ENCODE peak calls at places on chromosomes 3 and 15, in four cellular contexts. I is NCI-H524; F is activated CD8-positive, alpha-beta memory T cell treated with anti-CD3 and anti-CD28 coated beads, Interleukin-2, amount 10 ng/mL, durations not matched to agents 7 days and 5 days; L is hepatic stellate cell. Z is an unnamed sample.

GRCh38 chr3:53162672-53163458 is 1.9 kb downstream of the PRKCD start:
- DNase-seq in I (no peak), F (peak), L (no peak), Z (no peak)

GRCh38 chr3:180764481-180764880 is 85.2 kb upstream of the CCDC39 start:
- DNase-seq in I (no peak), F (no peak), L (no peak), Z (no peak)

GRCh38 chr3:51621091-51621892 is 49.8 kb upstream of the TEX264 start:
- DNase-seq in I (no peak), F (no peak), L (no peak), Z (no peak)

GRCh38 chr15:70892002-70892911 is at the start of the genes LRRC49 and THAP10:
- DNase-seq in I (peak), F (peak), L (peak), Z (peak)

GRCh38 chr15:66134284-66134683 is 119.3 kb downstream of the MEGF11 start:
- DNase-seq in I (no peak), F (no peak), L (no peak), Z (no peak)

GRCh38 chr15:24954783-24955548 is at the start of the genes SNRPN and SNURF:
- DNase-seq in I (peak), F (peak), L (peak), Z (peak)

GRCh38 chr3:128547368-128547987 is 54.5 kb upstream of the GATA2 start:
- DNase-seq in I (no peak), F (no peak), L (peak), Z (peak)

GRCh38 chr3:16338999-16339398 is 74.0 kb downstream of the OXNAD1 start:
- DNase-seq in I (peak), F (peak), L (peak), Z (no peak)

GRCh38 chr3:112373476-112373875 is 40.5 kb downstream of the CD200 start:
- DNase-seq in I (no peak), F (no peak), L (no peak), Z (no peak)

GRCh38 chr3:133574260-133574881 is 885 bp downstream of the CDV3 start:
- DNase-seq in I (no peak), F (peak), L (peak), Z (peak)

GRCh38 chr3:49534581-49535495 is 19.4 kb upstream of the BSN start:
- DNase-seq in I (no peak), F (no peak), L (no peak), Z (no peak)

GRCh38 chr3:37668431-37668830 is 193.2 kb upstream of the CTDSPL start:
- DNase-seq in I (no peak), F (no peak), L (no peak), Z (no peak)

GRCh38 chr3:101635954-101636798 is 40.8 kb downstream of the ZBTB11 start:
- DNase-seq in I (peak), F (peak), L (peak), Z (peak)

GRCh38 chr3:174581551-174581950 is 277.6 kb upstream of the NAALADL2 start:
- DNase-seq in I (no peak), F (no peak), L (no peak), Z (no peak)

GRCh38 chr3:50237133-50237651 is 1.2 kb downstream of the GNAI2 start:
- DNase-seq in I (no peak), F (peak), L (peak), Z (no peak)